ENCODE peak calls at places on chromosomes 12 and 14, in four cellular contexts. One of them, this sample, is unnamed.

GRCh38 chr12:68530965-68531364 is 79.7 kb upstream of the RAP1B start:
- DNase-seq in H1: no peak
- DNase-seq in HCT116: no peak
- DNase-seq in K562: no peak
- DNase-seq in this sample: no peak

GRCh38 chr12:114407566-114408411 is 1.8 kb upstream of the TBX5 start:
- DNase-seq in H1: no peak
- DNase-seq in HCT116: no peak
- DNase-seq in K562: no peak
- DNase-seq in this sample: no peak

GRCh38 chr14:35335388-35336092 is 43.4 kb downstream of the PSMA6 start:
- DNase-seq in H1: no peak
- DNase-seq in HCT116: no peak
- DNase-seq in K562: no peak
- DNase-seq in this sample: no peak

GRCh38 chr12:129927316-129927900 is 23.6 kb upstream of the TMEM132D start:
- DNase-seq in H1: no peak
- DNase-seq in HCT116: no peak
- DNase-seq in K562: no peak
- DNase-seq in this sample: no peak

GRCh38 chr12:124365726-124366430 is 71.0 kb downstream of the RFLNA start:
- DNase-seq in H1: no peak
- DNase-seq in HCT116: no peak
- DNase-seq in K562: no peak
- DNase-seq in this sample: no peak

GRCh38 chr14:40240456-40240855 is 808.2 kb upstream of the FBXO33 start:
- DNase-seq in H1: no peak
- DNase-seq in HCT116: no peak
- DNase-seq in K562: no peak
- DNase-seq in this sample: no peak

GRCh38 chr12:121996050-121996944 is 25.4 kb upstream of the BCL7A start:
- DNase-seq in H1: no peak
- DNase-seq in HCT116: no peak
- DNase-seq in K562: peak; percentile 21
- DNase-seq in this sample: no peak

GRCh38 chr14:68608235-68608962 is 184.5 kb downstream of the ZFP36L1 start:
- DNase-seq in H1: no peak
- DNase-seq in HCT116: no peak
- DNase-seq in K562: no peak
- DNase-seq in this sample: no peak

GRCh38 chr12:48542300-48542928 is 17.0 kb downstream of the OR8S1 start:
- DNase-seq in H1: peak; percentile 9
- DNase-seq in HCT116: peak; percentile 23
- DNase-seq in K562: peak; percentile 74
- DNase-seq in this sample: no peak

GRCh38 chr12:105814283-105814682 is 324.5 kb downstream of the NUAK1 start:
- DNase-seq in H1: no peak
- DNase-seq in HCT116: no peak
- DNase-seq in K562: no peak
- DNase-seq in this sample: no peak

GRCh38 chr12:53696285-53696654 is 20.4 kb upstream of the ATP5MC2 start:
- DNase-seq in H1: peak; percentile 75
- DNase-seq in HCT116: peak; percentile 95
- DNase-seq in K562: peak; percentile 64
- DNase-seq in this sample: peak; percentile 25

GRCh38 chr14:32588448-32589320 is 259.6 kb downstream of the AKAP6 start:
- DNase-seq in H1: no peak
- DNase-seq in HCT116: peak; percentile 16
- DNase-seq in K562: peak; percentile 13
- DNase-seq in this sample: no peak

GRCh38 chr14:63996575-63997220 is 143.9 kb downstream of the SYNE2 start:
- DNase-seq in H1: no peak
- DNase-seq in HCT116: no peak
- DNase-seq in K562: no peak
- DNase-seq in this sample: no peak

GRCh38 chr12:6554990-6555691 is 701 bp downstream of the IFFO1 start:
- DNase-seq in H1: no peak
- DNase-seq in HCT116: no peak
- DNase-seq in K562: no peak
- DNase-seq in this sample: no peak

GRCh38 chr12:26555139-26555538 is 277.9 kb downstream of the ITPR2 start:
- DNase-seq in H1: no peak
- DNase-seq in HCT116: no peak
- DNase-seq in K562: no peak
- DNase-seq in this sample: no peak

GRCh38 chr14:99410019-99410418 is 70.6 kb downstream of the SETD3 start:
- DNase-seq in H1: no peak
- DNase-seq in HCT116: no peak
- DNase-seq in K562: no peak
- DNase-seq in this sample: no peak

GRCh38 chr12:82437744-82438143 is 79.4 kb downstream of the METTL25 start:
- DNase-seq in H1: no peak
- DNase-seq in HCT116: no peak
- DNase-seq in K562: no peak
- DNase-seq in this sample: no peak

GRCh38 chr14:89407856-89408255 is 9.2 kb downstream of the FOXN3 start:
- DNase-seq in H1: no peak
- DNase-seq in HCT116: no peak
- DNase-seq in K562: no peak
- DNase-seq in this sample: no peak

GRCh38 chr12:94498698-94499097 is 39.0 kb upstream of the CEP83 start:
- DNase-seq in H1: no peak
- DNase-seq in HCT116: no peak
- DNase-seq in K562: no peak
- DNase-seq in this sample: no peak

GRCh38 chr14:50113381-50113811 is 3.0 kb downstream of the VCPKMT start:
- DNase-seq in H1: no peak
- DNase-seq in HCT116: no peak
- DNase-seq in K562: no peak
- DNase-seq in this sample: no peak

GRCh38 chr14:22122227-22123187 is 448.9 kb upstream of the OR4E1 start:
- DNase-seq in H1: no peak
- DNase-seq in HCT116: no peak
- DNase-seq in K562: no peak
- DNase-seq in this sample: no peak

GRCh38 chr14:103698380-103699260 is 16.6 kb downstream of the XRCC3 start:
- DNase-seq in H1: no peak
- DNase-seq in HCT116: no peak
- DNase-seq in K562: no peak
- DNase-seq in this sample: no peak

GRCh38 chr12:24060089-24060488 is 110.6 kb upstream of the SOX5 start:
- DNase-seq in H1: no peak
- DNase-seq in HCT116: no peak
- DNase-seq in K562: no peak
- DNase-seq in this sample: no peak

GRCh38 chr14:37709419-37710195 is 114.2 kb downstream of the TTC6 start:
- DNase-seq in H1: no peak
- DNase-seq in HCT116: peak; percentile 16
- DNase-seq in K562: no peak
- DNase-seq in this sample: no peak

GRCh38 chr14:83894519-83894918 is 1635.4 kb upstream of the FLRT2 start:
- DNase-seq in H1: no peak
- DNase-seq in HCT116: no peak
- DNase-seq in K562: no peak
- DNase-seq in this sample: no peak

GRCh38 chr12:22396253-22396652 is 61.7 kb upstream of the ST8SIA1 start:
- DNase-seq in H1: no peak
- DNase-seq in HCT116: no peak
- DNase-seq in K562: no peak
- DNase-seq in this sample: no peak

GRCh38 chr12:22415342-22416309 is 81.1 kb upstream of the ST8SIA1 start:
- DNase-seq in H1: no peak
- DNase-seq in HCT116: no peak
- DNase-seq in K562: no peak
- DNase-seq in this sample: no peak

GRCh38 chr12:52721838-52722470 is 18.6 kb upstream of the KRT77 start:
- DNase-seq in H1: no peak
- DNase-seq in HCT116: no peak
- DNase-seq in K562: no peak
- DNase-seq in this sample: no peak

GRCh38 chr12:68887641-68888040 is 45.3 kb downstream of the CPM start:
- DNase-seq in H1: no peak
- DNase-seq in HCT116: no peak
- DNase-seq in K562: no peak
- DNase-seq in this sample: no peak

GRCh38 chr12:53325539-53326061 is 4.2 kb upstream of the AAAS start:
- DNase-seq in H1: no peak
- DNase-seq in HCT116: no peak
- DNase-seq in K562: no peak
- DNase-seq in this sample: no peak

GRCh38 chr14:29518335-29518734 is 409.3 kb downstream of the PRKD1 start:
- DNase-seq in H1: no peak
- DNase-seq in HCT116: no peak
- DNase-seq in K562: no peak
- DNase-seq in this sample: no peak

GRCh38 chr12:123056053-123056452 is 75.6 kb downstream of the ARL6IP4 start:
- DNase-seq in H1: no peak
- DNase-seq in HCT116: peak; percentile 13
- DNase-seq in K562: peak; percentile 80
- DNase-seq in this sample: no peak

GRCh38 chr12:123105427-123105826 is 45.5 kb downstream of the PITPNM2 start:
- DNase-seq in H1: peak; percentile 17
- DNase-seq in HCT116: no peak
- DNase-seq in K562: no peak
- DNase-seq in this sample: no peak

GRCh38 chr12:46267618-46268348 is 1.1 kb downstream of the SLC38A1 start:
- DNase-seq in H1: no peak
- DNase-seq in HCT116: no peak
- DNase-seq in K562: peak; percentile 52
- DNase-seq in this sample: no peak

GRCh38 chr12:49482095-49483051 is 56.5 kb upstream of the KCNH3 start:
- DNase-seq in H1: no peak
- DNase-seq in HCT116: no peak
- DNase-seq in K562: no peak
- DNase-seq in this sample: no peak

GRCh38 chr12:47686645-47687240 is 19.1 kb downstream of the RPAP3 start:
- DNase-seq in H1: no peak
- DNase-seq in HCT116: peak; percentile 18
- DNase-seq in K562: peak; percentile 33
- DNase-seq in this sample: no peak

GRCh38 chr12:60269611-60270269 is 673.9 kb downstream of the SLC16A7 start:
- DNase-seq in H1: no peak
- DNase-seq in HCT116: no peak
- DNase-seq in K562: no peak
- DNase-seq in this sample: no peak

DNA sequence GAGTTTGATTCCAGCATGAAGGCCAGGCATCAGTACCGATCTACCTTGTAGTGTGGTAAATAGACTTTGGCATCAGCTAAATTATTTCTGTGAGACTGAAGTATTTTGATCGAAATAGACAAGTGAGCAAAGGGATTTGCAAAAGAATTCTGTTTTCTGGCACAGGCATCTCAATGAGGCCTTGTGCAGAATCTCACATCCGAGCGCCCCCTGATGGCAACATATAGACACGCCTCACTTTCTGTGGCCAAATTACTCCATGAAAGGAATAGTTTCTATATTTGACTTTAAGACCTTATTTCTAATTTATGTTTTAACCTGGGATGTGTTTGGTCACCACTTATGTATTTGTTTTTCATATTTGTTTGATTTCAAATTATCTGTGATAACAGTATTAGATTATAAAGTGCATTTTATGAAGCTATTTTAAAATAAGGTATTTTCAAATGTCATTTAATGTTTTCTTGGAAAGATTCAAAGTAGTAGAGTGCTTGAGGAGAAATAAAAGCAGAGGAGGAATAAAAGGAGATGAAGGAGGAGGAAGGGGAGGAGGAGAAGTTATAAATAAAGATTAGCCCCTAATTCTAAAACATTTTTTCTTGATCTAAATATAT is 731.9 kb downstream of the NRXN3 start:
- DNase-seq in H1: no peak
- DNase-seq in HCT116: no peak
- DNase-seq in K562: peak; percentile 5
- DNase-seq in this sample: no peak
- TF ChIP-seq EGR1 in H1: no peak
- TF ChIP-seq EGR1 in HCT116: no peak
- TF ChIP-seq EGR1 in K562: no peak
- TF ChIP-seq EGR1 in this sample: no peak

DNA sequence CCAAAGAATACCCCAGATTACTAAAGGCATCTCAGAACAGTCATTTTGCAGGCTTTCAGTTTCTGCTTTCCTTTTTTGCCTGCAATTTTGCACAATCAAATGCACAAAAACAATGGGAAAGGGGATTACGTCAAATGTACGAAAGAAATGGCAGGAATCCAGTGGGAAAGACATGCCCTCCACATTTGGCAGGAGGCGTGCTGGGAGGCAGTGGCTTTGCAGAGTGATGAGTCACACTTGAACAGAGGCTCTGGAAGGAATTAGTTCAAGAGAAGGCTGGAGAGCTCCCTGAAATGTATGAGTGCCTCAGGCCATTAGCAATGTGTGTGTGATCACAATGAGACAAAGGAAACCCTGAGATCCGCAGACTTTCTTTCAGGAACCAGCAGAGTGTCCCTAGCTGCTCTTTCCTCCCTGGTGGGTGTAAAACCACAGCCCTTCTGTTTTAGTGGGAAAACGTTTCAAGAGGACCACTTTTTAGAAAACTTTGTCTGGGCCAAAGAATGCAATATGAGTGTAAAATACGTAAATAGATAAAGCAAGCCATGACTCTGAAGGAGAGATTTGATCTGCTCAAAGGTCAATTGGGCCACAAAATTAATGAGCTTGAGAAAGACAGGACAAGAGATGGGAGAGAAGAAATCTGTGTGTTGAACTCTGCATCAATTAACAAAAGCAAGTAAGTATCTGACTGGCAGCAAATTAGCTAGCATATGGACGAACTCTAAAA is 155.5 kb upstream of the PDE3A start:
- DNase-seq in H1: peak; percentile 69
- DNase-seq in HCT116: peak; percentile 82
- DNase-seq in K562: no peak
- DNase-seq in this sample: no peak
- TF ChIP-seq EGR1 in H1: no peak
- TF ChIP-seq EGR1 in HCT116: no peak
- TF ChIP-seq EGR1 in K562: no peak
- TF ChIP-seq EGR1 in this sample: no peak

GRCh38 chr12:89390802-89391673 is 38.7 kb upstream of the DUSP6 start:
- DNase-seq in H1: no peak
- DNase-seq in HCT116: no peak
- DNase-seq in K562: peak; percentile 78
- DNase-seq in this sample: no peak

GRCh38 chr12:89389755-89390661 is 37.7 kb upstream of the DUSP6 start:
- DNase-seq in H1: no peak
- DNase-seq in HCT116: no peak
- DNase-seq in K562: no peak
- DNase-seq in this sample: no peak

GRCh38 chr12:89393551-89394121 is 41.3 kb upstream of the DUSP6 start:
- DNase-seq in H1: no peak
- DNase-seq in HCT116: no peak
- DNase-seq in K562: peak; percentile 89
- DNase-seq in this sample: no peak

GRCh38 chr12:89392401-89392800 is 40.1 kb upstream of the DUSP6 start:
- DNase-seq in H1: no peak
- DNase-seq in HCT116: no peak
- DNase-seq in K562: no peak
- DNase-seq in this sample: no peak

GRCh38 chr12:89391726-89392336 is 39.5 kb upstream of the DUSP6 start:
- DNase-seq in H1: no peak
- DNase-seq in HCT116: no peak
- DNase-seq in K562: no peak
- DNase-seq in this sample: no peak
- TF ChIP-seq EGR1 in H1: no peak
- TF ChIP-seq EGR1 in HCT116: no peak
- TF ChIP-seq EGR1 in K562: no peak
- TF ChIP-seq EGR1 in this sample: no peak

GRCh38 chr12:57372233-57372632 is 58.6 kb downstream of the R3HDM2 start:
- DNase-seq in H1: no peak
- DNase-seq in HCT116: no peak
- DNase-seq in K562: no peak
- DNase-seq in this sample: no peak
- TF ChIP-seq EGR1 in H1: no peak
- TF ChIP-seq EGR1 in HCT116: no peak
- TF ChIP-seq EGR1 in K562: no peak
- TF ChIP-seq EGR1 in this sample: no peak

This sample was measured in GM12878.